ENCODE peak calls at places on chromosomes 12 and 14, in four cellular contexts. One of them, this sample, is unnamed. For H3K4me1, the result is how much of the 10 kb centered on the place peaks cover.

GRCh38 chr14:90522585-90523191 is 125.9 kb downstream of the CALM1 start:
- DNase-seq in neural progenitor cell: peak
- DNase-seq in lower lobe of right lung: peak
- DNase-seq in adrenal gland: peak
- DNase-seq in this sample: peak

GRCh38 chr12:105355752-105356151 is 25.3 kb downstream of the C12orf75 start:
- DNase-seq in adrenal gland: no peak
- DNase-seq in neural progenitor cell: no peak
- DNase-seq in lower lobe of right lung: no peak
- DNase-seq in this sample: no peak

GRCh38 chr12:51937941-51938340 is 13.6 kb upstream of the ACVR1B start:
- DNase-seq in lower lobe of right lung: no peak
- DNase-seq in adrenal gland: no peak
- DNase-seq in neural progenitor cell: peak
- DNase-seq in this sample: no peak

GRCh38 chr12:1117970-1118563 is 127.0 kb downstream of the ERC1 start:
- DNase-seq in lower lobe of right lung: peak
- DNase-seq in adrenal gland: peak
- DNase-seq in neural progenitor cell: peak
- DNase-seq in this sample: peak

GRCh38 chr12:5262450-5262849 is 169.5 kb upstream of the NTF3 start:
- DNase-seq in lower lobe of right lung: no peak
- DNase-seq in neural progenitor cell: no peak
- DNase-seq in adrenal gland: no peak
- DNase-seq in this sample: no peak

GRCh38 chr14:49314756-49315155 is 271.4 kb downstream of the RPS29 start:
- DNase-seq in adrenal gland: no peak
- DNase-seq in lower lobe of right lung: no peak
- DNase-seq in neural progenitor cell: no peak
- DNase-seq in this sample: no peak

GRCh38 chr14:76844223-76844622 is 18.0 kb downstream of the LRRC74A start:
- DNase-seq in lower lobe of right lung: peak
- DNase-seq in neural progenitor cell: peak
- DNase-seq in adrenal gland: peak
- DNase-seq in this sample: peak

GRCh38 chr12:3216097-3216496 is 138.9 kb downstream of the TSPAN9 start:
- DNase-seq in neural progenitor cell: no peak
- DNase-seq in lower lobe of right lung: no peak
- DNase-seq in adrenal gland: no peak
- DNase-seq in this sample: no peak

GRCh38 chr12:131287015-131287937 is 333.6 kb downstream of the ADGRD1 start:
- DNase-seq in lower lobe of right lung: peak
- DNase-seq in neural progenitor cell: no peak
- DNase-seq in adrenal gland: peak
- DNase-seq in this sample: no peak

GRCh38 chr14:23249810-23250209 is 12.1 kb downstream of the RNF212B start:
- DNase-seq in adrenal gland: no peak
- DNase-seq in neural progenitor cell: no peak
- DNase-seq in lower lobe of right lung: no peak
- DNase-seq in this sample: no peak

GRCh38 chr12:101995684-101996083 is 66.1 kb downstream of the WASHC3 start:
- DNase-seq in neural progenitor cell: no peak
- DNase-seq in adrenal gland: no peak
- DNase-seq in lower lobe of right lung: no peak
- DNase-seq in this sample: no peak

GRCh38 chr14:76109087-76109880 is 42.4 kb upstream of the GPATCH2L start:
- DNase-seq in adrenal gland: no peak
- DNase-seq in neural progenitor cell: no peak
- DNase-seq in lower lobe of right lung: no peak
- DNase-seq in this sample: no peak

GRCh38 chr12:79006306-79006705 is 141.7 kb downstream of the SYT1 start:
- DNase-seq in neural progenitor cell: no peak
- DNase-seq in adrenal gland: no peak
- DNase-seq in lower lobe of right lung: no peak
- DNase-seq in this sample: no peak

GRCh38 chr12:115437061-115437567 is 753.1 kb upstream of the TBX3 start:
- DNase-seq in lower lobe of right lung: no peak
- DNase-seq in adrenal gland: peak
- DNase-seq in neural progenitor cell: no peak
- DNase-seq in this sample: no peak

GRCh38 chr12:59820594-59821011 is 224.8 kb downstream of the SLC16A7 start:
- DNase-seq in lower lobe of right lung: no peak
- DNase-seq in adrenal gland: no peak
- DNase-seq in neural progenitor cell: no peak
- DNase-seq in this sample: no peak

GRCh38 chr12:2152134-2152533 is 99.3 kb downstream of the CACNA1C start:
- DNase-seq in adrenal gland: no peak
- DNase-seq in neural progenitor cell: no peak
- DNase-seq in lower lobe of right lung: no peak
- DNase-seq in this sample: no peak

GRCh38 chr14:51304956-51305355 is 64.9 kb downstream of the TMX1 start:
- DNase-seq in adrenal gland: no peak
- DNase-seq in lower lobe of right lung: no peak
- DNase-seq in neural progenitor cell: no peak
- DNase-seq in this sample: no peak

GRCh38 chr14:91860238-91860637 is 7.1 kb downstream of the TC2N start:
- DNase-seq in adrenal gland: no peak
- DNase-seq in lower lobe of right lung: no peak
- DNase-seq in neural progenitor cell: no peak
- DNase-seq in this sample: no peak

GRCh38 chr12:24854908-24855307 is 94.0 kb downstream of the BCAT1 start:
- DNase-seq in neural progenitor cell: no peak
- DNase-seq in lower lobe of right lung: no peak
- DNase-seq in adrenal gland: no peak
- DNase-seq in this sample: no peak

GRCh38 chr12:3753549-3754284 is 808 bp upstream of the CRACR2A start:
- DNase-seq in neural progenitor cell: no peak
- DNase-seq in adrenal gland: peak
- DNase-seq in lower lobe of right lung: no peak
- DNase-seq in this sample: no peak

GRCh38 chr12:132908145-132909029 is 21.0 kb upstream of the CHFR start:
- DNase-seq in lower lobe of right lung: peak
- DNase-seq in adrenal gland: peak
- DNase-seq in neural progenitor cell: peak
- DNase-seq in this sample: peak

GRCh38 chr14:34650786-34651584 is 21.0 kb upstream of the SNX6 start:
- DNase-seq in lower lobe of right lung: no peak
- DNase-seq in neural progenitor cell: no peak
- DNase-seq in adrenal gland: peak
- DNase-seq in this sample: no peak

GRCh38 chr12:132506328-132506727 is 16.4 kb downstream of the FBRSL1 start:
- DNase-seq in adrenal gland: no peak
- DNase-seq in lower lobe of right lung: no peak
- DNase-seq in neural progenitor cell: no peak
- DNase-seq in this sample: no peak

GRCh38 chr12:117468016-117468415 is 106.6 kb upstream of the NOS1 start:
- DNase-seq in lower lobe of right lung: no peak
- DNase-seq in adrenal gland: no peak
- DNase-seq in neural progenitor cell: no peak
- DNase-seq in this sample: no peak

GRCh38 chr14:73613046-73613383 is 698 bp downstream of the ACOT6 start:
- DNase-seq in neural progenitor cell: no peak
- DNase-seq in lower lobe of right lung: no peak
- DNase-seq in adrenal gland: no peak
- DNase-seq in this sample: no peak

GRCh38 chr14:32697114-32697513 is 241.6 kb upstream of the NPAS3 start:
- DNase-seq in lower lobe of right lung: no peak
- DNase-seq in neural progenitor cell: no peak
- DNase-seq in adrenal gland: no peak
- DNase-seq in this sample: no peak

GRCh38 chr12:123065666-123066457 is 85.0 kb downstream of the PITPNM2 start:
- DNase-seq in lower lobe of right lung: no peak
- DNase-seq in adrenal gland: no peak
- DNase-seq in neural progenitor cell: no peak
- DNase-seq in this sample: no peak

GRCh38 chr12:123064356-123064755 is 83.9 kb downstream of the ARL6IP4 start:
- DNase-seq in lower lobe of right lung: peak
- DNase-seq in neural progenitor cell: no peak
- DNase-seq in adrenal gland: peak
- DNase-seq in this sample: peak

GRCh38 chr12:123062682-123063426 is 82.4 kb downstream of the ARL6IP4 start:
- DNase-seq in lower lobe of right lung: peak
- DNase-seq in adrenal gland: peak
- DNase-seq in neural progenitor cell: no peak
- DNase-seq in this sample: no peak

GRCh38 chr12:123063535-123063934 is 83.1 kb downstream of the ARL6IP4 start:
- DNase-seq in adrenal gland: no peak
- DNase-seq in neural progenitor cell: peak
- DNase-seq in lower lobe of right lung: peak
- DNase-seq in this sample: no peak

GRCh38 chr12:123064885-123065619 is 84.6 kb downstream of the ARL6IP4 start:
- DNase-seq in adrenal gland: peak
- DNase-seq in neural progenitor cell: no peak
- DNase-seq in lower lobe of right lung: no peak
- DNase-seq in this sample: no peak
- H3K4me1 ChIP-seq in adrenal gland: half or more
- H3K4me1 ChIP-seq in neural progenitor cell: under half
- H3K4me1 ChIP-seq in lower lobe of right lung: half or more
- H3K4me1 ChIP-seq in this sample: half or more

GRCh38 chr14:63344336-63344735 is 25.6 kb upstream of the GPHB5 start:
- DNase-seq in adrenal gland: no peak
- DNase-seq in neural progenitor cell: peak
- DNase-seq in lower lobe of right lung: no peak
- DNase-seq in this sample: no peak
- H3K4me3 ChIP-seq in adrenal gland: no peak
- H3K4me3 ChIP-seq in neural progenitor cell: no peak
- H3K4me3 ChIP-seq in lower lobe of right lung: no peak
- H3K4me3 ChIP-seq in this sample: no peak

GRCh38 chr12:81089412-81089811 is 11.5 kb downstream of the ACSS3 start:
- DNase-seq in lower lobe of right lung: no peak
- DNase-seq in adrenal gland: no peak
- DNase-seq in neural progenitor cell: no peak
- DNase-seq in this sample: no peak
- H3K4me1 ChIP-seq in lower lobe of right lung: under half
- H3K4me1 ChIP-seq in adrenal gland: under half
- H3K4me1 ChIP-seq in neural progenitor cell: under half
- H3K4me1 ChIP-seq in this sample: under half

GRCh38 chr12:14770495-14771313 is 32.6 kb downstream of the WBP11 start:
- DNase-seq in lower lobe of right lung: peak
- DNase-seq in neural progenitor cell: peak
- DNase-seq in adrenal gland: peak
- DNase-seq in this sample: peak

GRCh38 chr12:14769462-14769836 is 33.8 kb downstream of the WBP11 start:
- DNase-seq in adrenal gland: no peak
- DNase-seq in lower lobe of right lung: peak
- DNase-seq in neural progenitor cell: peak
- DNase-seq in this sample: peak

GRCh38 chr12:14769837-14770494 is 33.3 kb downstream of the WBP11 start:
- DNase-seq in lower lobe of right lung: peak
- DNase-seq in neural progenitor cell: peak
- DNase-seq in adrenal gland: peak
- DNase-seq in this sample: peak

GRCh38 chr12:14767617-14768016 is 35.7 kb downstream of the WBP11 start:
- DNase-seq in lower lobe of right lung: no peak
- DNase-seq in neural progenitor cell: no peak
- DNase-seq in adrenal gland: no peak
- DNase-seq in this sample: no peak

DNA sequence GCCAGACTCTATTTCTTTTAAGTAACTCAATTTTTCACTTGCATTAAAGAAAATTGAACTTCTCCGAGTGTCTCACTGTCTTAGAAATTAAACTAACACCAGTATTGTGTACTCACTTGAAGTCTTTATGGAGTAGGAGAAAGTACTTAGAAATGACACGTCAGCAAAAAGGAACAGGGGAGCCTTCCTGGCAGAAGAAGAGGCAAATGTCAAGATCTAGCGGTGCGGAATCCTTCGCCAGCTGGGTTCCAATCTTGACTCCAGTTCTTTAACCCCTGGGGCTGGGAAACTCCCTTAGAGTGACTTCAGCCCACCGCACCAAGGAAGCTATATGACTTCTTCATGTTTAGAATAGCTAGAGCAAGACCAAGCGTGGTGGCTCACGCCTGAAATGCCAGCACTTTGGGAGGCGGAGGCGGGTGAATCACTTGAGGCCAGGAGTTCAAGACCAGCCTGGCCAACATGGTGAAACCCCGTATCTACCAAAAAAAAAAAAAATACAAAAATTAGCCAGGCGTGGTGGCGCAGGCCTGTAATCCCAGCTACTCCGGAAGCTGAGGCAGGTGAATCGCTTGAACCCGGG is 34.4 kb downstream of the WBP11 start:
- DNase-seq in lower lobe of right lung: no peak
- DNase-seq in neural progenitor cell: peak
- DNase-seq in adrenal gland: peak
- DNase-seq in this sample: peak
- H3K4me3 ChIP-seq in lower lobe of right lung: peak
- H3K4me3 ChIP-seq in neural progenitor cell: peak
- H3K4me3 ChIP-seq in adrenal gland: peak
- H3K4me3 ChIP-seq in this sample: peak

This sample was measured in transverse colon.